ENCODE peak calls at places on chromosomes 13 and 19, in ten cellular contexts. M is AG08396; Y is HFFc6; D is fibroblast of lung; B is RWPE1; J is cardiac muscle cell; V is stimulated activated CD4-positive, alpha-beta T cell treated with anti-CD3 and anti-CD28 coated beads, Interleukin-4, amount 100 ng/mL, for 4 hours; F is right cardiac atrium; L is choroid plexus epithelial cell; T is LHCN-M2. K is an unnamed sample.

GRCh38 chr13:110560606-110561334 is 752 bp downstream of the RAB20 start:
- DNase-seq in M (peak), Y (no peak), D (peak), B (peak), J (peak), V (no peak), F (peak), L (no peak), T (no peak), K (peak)

GRCh38 chr19:13835791-13836723 is 40.8 kb downstream of the ZSWIM4 start:
- DNase-seq in M (no peak), Y (peak), D (no peak), B (no peak), J (no peak), V (no peak), F (peak), L (no peak), T (no peak), K (no peak)

GRCh38 chr13:76038920-76039716 is 403.0 kb downstream of the LMO7 start:
- DNase-seq in M (no peak), Y (no peak), D (no peak), B (no peak), J (no peak), V (no peak), F (no peak), L (no peak), T (peak), K (no peak)

GRCh38 chr19:2308114-2308556 is at the start of gene LINGO3:
- DNase-seq in M (no peak), Y (no peak), D (no peak), B (no peak), J (no peak), V (no peak), F (no peak), L (no peak), T (no peak), K (no peak)

GRCh38 chr13:36530861-36531590 is 98.7 kb downstream of the CCNA1 start:
- DNase-seq in M (no peak), Y (no peak), D (no peak), B (no peak), J (no peak), V (no peak), F (no peak), L (no peak), T (no peak), K (no peak)

GRCh38 chr19:18696023-18696422 is 12.5 kb downstream of the CRTC1 start:
- DNase-seq in M (no peak), Y (no peak), D (no peak), B (no peak), J (no peak), V (no peak), F (peak), L (no peak), T (no peak), K (no peak)

GRCh38 chr13:99986751-99987150 is 5.2 kb downstream of the ZIC2 start:
- DNase-seq in M (no peak), Y (no peak), D (no peak), B (no peak), J (no peak), V (no peak), F (peak), L (peak), T (no peak), K (no peak)

GRCh38 chr13:22836475-22836874 is 344.3 kb upstream of the SGCG start:
- DNase-seq in M (no peak), Y (no peak), D (no peak), B (no peak), J (no peak), V (no peak), F (no peak), L (no peak), T (no peak), K (no peak)

GRCh38 chr13:110212529-110212928 is 94.4 kb downstream of the COL4A1 start:
- DNase-seq in M (no peak), Y (no peak), D (no peak), B (no peak), J (no peak), V (no peak), F (no peak), L (no peak), T (no peak), K (no peak)

GRCh38 chr19:17103177-17103576 is 27.6 kb downstream of the MYO9B start:
- DNase-seq in M (no peak), Y (peak), D (peak), B (no peak), J (peak), V (no peak), F (no peak), L (peak), T (peak), K (peak)

GRCh38 chr13:100175078-100175802 is 86.3 kb downstream of the PCCA start:
- DNase-seq in M (no peak), Y (no peak), D (no peak), B (no peak), J (no peak), V (no peak), F (no peak), L (no peak), T (no peak), K (no peak)

GRCh38 chr13:111516712-111517640 is 196.5 kb downstream of the TEX29 start:
- DNase-seq in M (no peak), Y (no peak), D (no peak), B (no peak), J (no peak), V (no peak), F (no peak), L (no peak), T (no peak), K (no peak)

GRCh38 chr13:20465218-20465879 is 60.3 kb downstream of the CRYL1 start:
- DNase-seq in M (no peak), Y (no peak), D (peak), B (peak), J (peak), V (no peak), F (no peak), L (no peak), T (peak), K (no peak)

GRCh38 chr19:55358943-55359908 is 3.8 kb downstream of the GARIN5B start:
- DNase-seq in M (no peak), Y (no peak), D (no peak), B (no peak), J (no peak), V (no peak), F (no peak), L (no peak), T (no peak), K (peak)

GRCh38 chr19:17090501-17091074 is 15.0 kb downstream of the MYO9B start:
- DNase-seq in M (no peak), Y (no peak), D (no peak), B (no peak), J (peak), V (peak), F (no peak), L (no peak), T (no peak), K (peak)

GRCh38 chr13:41648314-41648935 is 191.1 kb downstream of the RGCC start:
- DNase-seq in M (no peak), Y (no peak), D (no peak), B (peak), J (peak), V (no peak), F (no peak), L (peak), T (peak), K (peak)

GRCh38 chr13:44605275-44605674 is 29.1 kb upstream of the TSC22D1 start:
- DNase-seq in M (no peak), Y (no peak), D (peak), B (no peak), J (peak), V (no peak), F (peak), L (no peak), T (no peak), K (no peak)

GRCh38 chr13:42992585-42993122 is 613 bp upstream of the EPSTI1 start:
- DNase-seq in M (no peak), Y (no peak), D (no peak), B (no peak), J (no peak), V (peak), F (no peak), L (peak), T (no peak), K (no peak)

GRCh38 chr13:26558074-26558805 is 757 bp downstream of the WASF3 start:
- DNase-seq in M (peak), Y (no peak), D (peak), B (peak), J (peak), V (no peak), F (peak), L (peak), T (peak), K (no peak)

GRCh38 chr13:113558461-113558860 is 26.1 kb upstream of the TFDP1 start:
- DNase-seq in M (no peak), Y (no peak), D (no peak), B (no peak), J (no peak), V (no peak), F (no peak), L (no peak), T (no peak), K (no peak)

GRCh38 chr19:58350001-58350801 is 3.1 kb downstream of the A1BG start:
- DNase-seq in M (no peak), Y (no peak), D (no peak), B (no peak), J (peak), V (no peak), F (peak), L (peak), T (no peak), K (peak)

GRCh38 chr13:105377452-105377851 is 1158.0 kb downstream of the EFNB2 start:
- DNase-seq in M (no peak), Y (no peak), D (no peak), B (no peak), J (no peak), V (no peak), F (no peak), L (no peak), T (no peak), K (no peak)

GRCh38 chr19:46022431-46023310 is at the start of gene PGLYRP1:
- DNase-seq in M (no peak), Y (no peak), D (no peak), B (no peak), J (no peak), V (no peak), F (no peak), L (no peak), T (no peak), K (no peak)

GRCh38 chr19:39543477-39543857 is 3.5 kb upstream of the EID2 start:
- DNase-seq in M (no peak), Y (no peak), D (no peak), B (peak), J (no peak), V (no peak), F (no peak), L (no peak), T (no peak), K (no peak)

GRCh38 chr19:3370728-3371591 is 4.6 kb downstream of the NFIC start:
- DNase-seq in M (no peak), Y (no peak), D (no peak), B (no peak), J (no peak), V (no peak), F (peak), L (no peak), T (no peak), K (no peak)

GRCh38 chr13:41356788-41357187 is 45.7 kb downstream of the NAA16 start:
- DNase-seq in M (no peak), Y (no peak), D (no peak), B (no peak), J (no peak), V (peak), F (no peak), L (no peak), T (no peak), K (no peak)

GRCh38 chr19:41425174-41426115 is 1.7 kb downstream of the B3GNT8 start:
- DNase-seq in M (no peak), Y (no peak), D (no peak), B (no peak), J (no peak), V (no peak), F (peak), L (no peak), T (no peak), K (no peak)

K was measured in amniotic epithelial cell.